ENCODE peak calls at places on chromosomes 12 and 14, in five cellular contexts. E, I, Z, N and Q are unnamed samples.

GRCh38 chr14:100033347-100034052 is 31.7 kb upstream of the EVL start:
- DNase-seq in E (no peak), I (no peak), Z (no peak), N (no peak), Q (no peak)

GRCh38 chr14:69535230-69535848 is 39.3 kb downstream of the CCDC177 start:
- DNase-seq in E (peak), I (peak), Z (peak), N (no peak), Q (peak)

GRCh38 chr14:75837151-75837787 is 144.5 kb downstream of the TGFB3 start:
- DNase-seq in E (no peak), I (peak), Z (no peak), N (no peak), Q (no peak)

GRCh38 chr14:93537962-93538361 is 107.2 kb downstream of the UNC79 start:
- DNase-seq in E (no peak), I (no peak), Z (no peak), N (no peak), Q (no peak)

GRCh38 chr12:102879144-102879763 is 37.8 kb downstream of the PAH start:
- DNase-seq in E (peak), I (peak), Z (peak), N (peak), Q (peak)

GRCh38 chr12:8065991-8066594 is at the start of gene C3AR1:
- DNase-seq in E (no peak), I (peak), Z (no peak), N (peak), Q (no peak)

GRCh38 chr14:99590746-99591555 is 13.1 kb downstream of the CCDC85C start:
- DNase-seq in E (no peak), I (peak), Z (no peak), N (no peak), Q (peak)

GRCh38 chr14:24095196-24096068 is 1.3 kb downstream of the PCK2 start:
- DNase-seq in E (peak), I (peak), Z (no peak), N (peak), Q (peak)

GRCh38 chr14:66724996-66725395 is 217.0 kb downstream of the GPHN start:
- DNase-seq in E (no peak), I (no peak), Z (no peak), N (no peak), Q (no peak)

GRCh38 chr14:21279783-21280182 is at the start of gene RPGRIP1:
- DNase-seq in E (no peak), I (no peak), Z (no peak), N (no peak), Q (no peak)

GRCh38 chr14:29637406-29637805 is 290.2 kb downstream of the PRKD1 start:
- DNase-seq in E (no peak), I (peak), Z (no peak), N (no peak), Q (no peak)

GRCh38 chr12:7058850-7059249 is 1.7 kb upstream of the C1S start:
- DNase-seq in E (no peak), I (no peak), Z (no peak), N (no peak), Q (no peak)

GRCh38 chr12:7059780-7060179 is 738 bp upstream of the C1S start:
- DNase-seq in E (no peak), I (no peak), Z (no peak), N (no peak), Q (no peak)

GRCh38 chr12:7061138-7061537 is 620 bp downstream of the C1S start:
- DNase-seq in E (no peak), I (peak), Z (no peak), N (no peak), Q (no peak)

GRCh38 chr12:7061596-7061995 is 1.1 kb downstream of the C1S start:
- DNase-seq in E (no peak), I (no peak), Z (no peak), N (no peak), Q (no peak)

GRCh38 chr12:7060353-7060954 is at the start of gene C1S:
- DNase-seq in E (peak), I (peak), Z (no peak), N (no peak), Q (no peak)
- TF ChIP-seq CTCF in E (peak), I (peak), Z (peak), N (no peak), Q (no peak)

GRCh38 chr12:90695415-90695814 is 259.6 kb downstream of the CCER1 start:
- DNase-seq in E (no peak), I (peak), Z (no peak), N (no peak), Q (no peak)
- TF ChIP-seq CTCF in E (no peak), I (peak), Z (peak), N (no peak), Q (no peak)

GRCh38 chr12:124855275-124855957 is 8.2 kb downstream of the SCARB1 start:
- DNase-seq in E (no peak), I (no peak), Z (no peak), N (no peak), Q (no peak)

GRCh38 chr12:124854637-124855184 is 9.0 kb downstream of the SCARB1 start:
- DNase-seq in E (no peak), I (no peak), Z (no peak), N (no peak), Q (no peak)

GRCh38 chr12:124856842-124857178 is 6.9 kb downstream of the SCARB1 start:
- DNase-seq in E (no peak), I (no peak), Z (no peak), N (no peak), Q (no peak)

GRCh38 chr12:124857921-124858461 is 5.7 kb downstream of the SCARB1 start:
- DNase-seq in E (no peak), I (no peak), Z (no peak), N (no peak), Q (no peak)

GRCh38 chr12:124856132-124856841 is 7.4 kb downstream of the SCARB1 start:
- DNase-seq in E (no peak), I (no peak), Z (no peak), N (no peak), Q (no peak)
- TF ChIP-seq CTCF in E (no peak), I (no peak), Z (no peak), N (no peak), Q (no peak)

DNA sequence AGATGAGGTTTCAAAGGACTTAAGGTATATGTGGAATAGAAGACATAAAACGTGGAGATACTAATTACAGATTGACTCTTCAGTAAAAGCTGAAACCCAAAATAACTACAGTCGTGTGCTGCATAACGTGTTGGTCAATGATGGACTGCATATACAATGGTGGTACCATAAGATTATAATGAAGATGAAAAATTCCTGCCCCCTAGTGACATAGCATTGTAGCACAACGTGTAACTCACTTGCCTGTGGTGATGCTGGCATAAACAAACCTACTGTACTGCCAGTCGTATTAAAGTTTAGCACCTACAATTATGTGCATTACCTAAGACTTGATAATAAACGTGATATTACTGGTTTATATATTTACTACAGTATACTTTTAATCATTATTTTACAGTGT is 150.3 kb downstream of the LRRK2 start:
- DNase-seq in E (no peak), I (peak), Z (no peak), N (no peak), Q (no peak)
- TF ChIP-seq CTCF in E (peak), I (peak), Z (peak), N (no peak), Q (peak)

DNA sequence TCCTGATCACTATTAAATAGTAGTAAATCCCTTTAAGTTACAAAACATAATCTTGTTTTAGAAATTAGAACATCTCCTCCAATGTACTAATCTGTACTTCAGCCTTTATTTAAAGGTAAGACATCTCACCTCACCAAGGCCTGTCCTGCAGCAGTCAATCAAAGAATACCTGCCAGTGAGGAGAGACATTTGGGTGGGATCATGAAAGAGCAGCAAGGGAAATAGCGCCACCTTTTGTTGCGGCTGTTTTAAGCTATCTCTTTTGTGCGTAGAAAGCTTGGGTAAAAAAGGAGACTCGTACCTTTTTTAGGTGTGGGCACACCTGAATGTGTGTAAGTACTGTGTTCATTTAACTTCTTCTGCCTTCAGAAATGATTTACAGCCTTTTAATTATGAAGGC is 117.8 kb upstream of the TMTC1 start:
- DNase-seq in E (no peak), I (no peak), Z (no peak), N (no peak), Q (no peak)
- TF ChIP-seq CTCF in E (peak), I (no peak), Z (peak), N (no peak), Q (no peak)